ENCODE peak calls at places on chromosomes 6 and 20, in nine cellular contexts. Y is activated CD4-positive, CD25-positive, alpha-beta regulatory T cell; U is fibroblast of the aortic adventitia; J is stimulated activated CD4-positive, alpha-beta T cell treated with anti-CD3 and anti-CD28 coated beads, Interleukin-15, amount 100 ng/mL, for 1 hour; K is activated naive CD4-positive, alpha-beta T cell; C is CD8-positive, alpha-beta memory T cell; G is neural crest cell; V is ureter; B is EH. S is an unnamed sample.

GRCh38 chr6:128570439-128571063 is 50.2 kb upstream of the PTPRK start:
- DNase-seq in Y (no peak), U (no peak), J (no peak), K (no peak), C (no peak), G (no peak), V (peak; percentile 45), B (no peak), S (no peak)

GRCh38 chr6:37029249-37029959 is 23.9 kb downstream of the FGD2 start:
- DNase-seq in Y (no peak), U (peak; percentile 88), J (no peak), K (no peak), C (peak; percentile 62), G (peak; percentile 58), V (no peak), B (peak; percentile 90), S (peak; percentile 83)

GRCh38 chr20:45341939-45342862 is 6.0 kb downstream of the SDC4 start:
- DNase-seq in Y (no peak), U (peak; percentile 67), J (no peak), K (no peak), C (no peak), G (no peak), V (peak; percentile 80), B (peak; percentile 65), S (peak; percentile 71)

GRCh38 chr20:45867811-45868176 is 10.4 kb downstream of the ZSWIM3 start:
- DNase-seq in Y (no peak), U (peak; percentile 72), J (no peak), K (no peak), C (no peak), G (no peak), V (no peak), B (peak; percentile 83), S (peak; percentile 73)

GRCh38 chr6:168609026-168609685 is 168.2 kb downstream of the SMOC2 start:
- DNase-seq in Y (no peak), U (no peak), J (no peak), K (no peak), C (no peak), G (no peak), V (no peak), B (no peak), S (no peak)

GRCh38 chr20:59082077-59082740 is 39.6 kb upstream of the PRELID3B start:
- DNase-seq in Y (no peak), U (peak; percentile 7), J (no peak), K (no peak), C (no peak), G (no peak), V (no peak), B (peak; percentile 75), S (no peak)

GRCh38 chr6:158666637-158667359 is 16.9 kb downstream of the SYTL3 start:
- DNase-seq in Y (no peak), U (peak; percentile 22), J (no peak), K (no peak), C (no peak), G (no peak), V (peak; percentile 58), B (peak; percentile 54), S (peak; percentile 97)

GRCh38 chr20:8272758-8273157 is 140.7 kb downstream of the PLCB1 start:
- DNase-seq in Y (no peak), U (no peak), J (no peak), K (no peak), C (no peak), G (no peak), V (no peak), B (no peak), S (no peak)

S was measured in iris pigment epithelial cell.